ENCODE peak calls at places on chromosomes 7 and 10, in seven cellular contexts. D is OCI-LY7, P is HFF-Myc, M is brain microvascular endothelial cell, V is body of pancreas, U is IMR-90, G is right cardiac atrium. F is an unnamed sample.

GRCh38 chr7:65216469-65216868 is 157.2 kb upstream of the ZNF92 start:
- DNase-seq in M (no peak), U (peak; percentile 16), G (peak; percentile 27), D (peak; percentile 83), V (peak; percentile 80), P (peak; percentile 5), F (peak; percentile 34)

GRCh38 chr10:71816931-71817631 is 34.0 kb downstream of the PSAP start:
- DNase-seq in V (no peak), D (no peak), U (no peak), G (no peak), M (no peak), P (no peak), F (no peak)

GRCh38 chr7:138892808-138893207 is 88.4 kb downstream of the KIAA1549 start:
- DNase-seq in D (no peak), P (no peak), U (no peak), V (no peak), M (no peak), G (no peak), F (no peak)

GRCh38 chr7:44469461-44469860 is 21.0 kb downstream of the NUDCD3 start:
- DNase-seq in P (no peak), V (no peak), D (no peak), G (no peak), M (no peak), U (no peak), F (no peak)

GRCh38 chr10:103546401-103546800 is 52.9 kb downstream of the NEURL1 start:
- DNase-seq in V (peak; percentile 2), M (no peak), U (no peak), G (no peak), P (no peak), D (no peak), F (no peak)

GRCh38 chr10:2921956-2922680 is 145.2 kb upstream of the PFKP start:
- DNase-seq in U (peak; percentile 65), G (no peak), P (no peak), M (peak; percentile 16), D (no peak), V (no peak), F (no peak)

GRCh38 chr10:59099536-59099935 is 76.9 kb upstream of the PHYHIPL start:
- DNase-seq in D (no peak), P (no peak), V (no peak), G (no peak), U (no peak), M (no peak), F (no peak)

GRCh38 chr10:72011468-72011867 is 47.3 kb downstream of the CHST3 start:
- DNase-seq in M (no peak), G (no peak), P (no peak), U (no peak), V (no peak), D (no peak), F (no peak)

GRCh38 chr7:1608318-1608717 is 38.5 kb upstream of the PSMG3 start:
- DNase-seq in G (no peak), M (no peak), U (no peak), V (no peak), D (no peak), P (no peak), F (no peak)

GRCh38 chr10:51162002-51162401 is 87.7 kb downstream of the PRKG1 start:
- DNase-seq in P (no peak), V (peak; percentile 15), M (no peak), G (peak; percentile 49), U (no peak), D (no peak), F (peak; percentile 46)

GRCh38 chr7:112150823-112151641 is 55.2 kb downstream of the DOCK4 start:
- DNase-seq in V (no peak), U (peak; percentile 18), M (no peak), P (no peak), D (no peak), G (no peak), F (no peak)

GRCh38 chr10:100551733-100552132 is 16.0 kb downstream of the HIF1AN start:
- DNase-seq in U (no peak), V (no peak), M (no peak), D (no peak), P (no peak), G (no peak), F (no peak)

GRCh38 chr7:42734568-42734967 is 177.3 kb downstream of the C7orf25 start:
- DNase-seq in P (no peak), M (peak; percentile 32), V (no peak), D (no peak), U (peak; percentile 1), G (no peak), F (no peak)

GRCh38 chr7:26686448-26686981 is 177.9 kb downstream of the SKAP2 start:
- DNase-seq in U (peak; percentile 92), G (peak; percentile 21), D (peak; percentile 45), M (no peak), V (no peak), P (no peak), F (no peak)

GRCh38 chr7:26685636-26686035 is 178.8 kb downstream of the SKAP2 start:
- DNase-seq in V (no peak), D (no peak), M (no peak), G (no peak), P (no peak), U (peak; percentile 45), F (no peak)

GRCh38 chr7:26688936-26689506 is 175.4 kb downstream of the SKAP2 start:
- DNase-seq in U (no peak), G (no peak), D (peak; percentile 35), P (no peak), M (no peak), V (no peak), F (no peak)

GRCh38 chr7:26690135-26690534 is 174.3 kb downstream of the SKAP2 start:
- DNase-seq in V (no peak), U (no peak), P (no peak), M (no peak), G (no peak), D (no peak), F (no peak)

DNA sequence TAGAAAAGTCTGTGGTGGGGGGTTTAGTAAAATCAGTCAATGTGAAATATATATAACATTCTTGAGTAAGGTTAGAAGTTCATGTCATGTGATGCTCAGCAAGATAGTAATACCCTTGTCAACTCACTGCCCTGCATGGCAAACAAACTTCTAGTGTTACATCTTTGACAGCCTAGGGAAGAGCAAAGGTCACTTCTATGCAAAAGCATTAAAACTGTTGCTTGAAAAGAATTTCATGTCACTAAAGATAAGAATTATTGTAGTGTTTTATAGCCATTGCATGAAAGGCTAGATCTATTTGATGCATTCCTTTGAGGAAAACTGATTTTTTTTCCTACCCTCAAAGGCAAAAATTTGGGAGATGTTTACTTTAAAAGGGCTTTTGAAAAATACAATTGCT is 176.0 kb downstream of the SKAP2 start:
- DNase-seq in D (no peak), G (no peak), M (no peak), U (no peak), V (no peak), P (no peak), F (no peak)
- H3K4me3 ChIP-seq in D (no peak overlapping the region), G (no peak overlapping the region), M (no peak overlapping the region), U (no peak overlapping the region), V (no peak overlapping the region), P (no peak overlapping the region), F (no peak overlapping the region)

DNA sequence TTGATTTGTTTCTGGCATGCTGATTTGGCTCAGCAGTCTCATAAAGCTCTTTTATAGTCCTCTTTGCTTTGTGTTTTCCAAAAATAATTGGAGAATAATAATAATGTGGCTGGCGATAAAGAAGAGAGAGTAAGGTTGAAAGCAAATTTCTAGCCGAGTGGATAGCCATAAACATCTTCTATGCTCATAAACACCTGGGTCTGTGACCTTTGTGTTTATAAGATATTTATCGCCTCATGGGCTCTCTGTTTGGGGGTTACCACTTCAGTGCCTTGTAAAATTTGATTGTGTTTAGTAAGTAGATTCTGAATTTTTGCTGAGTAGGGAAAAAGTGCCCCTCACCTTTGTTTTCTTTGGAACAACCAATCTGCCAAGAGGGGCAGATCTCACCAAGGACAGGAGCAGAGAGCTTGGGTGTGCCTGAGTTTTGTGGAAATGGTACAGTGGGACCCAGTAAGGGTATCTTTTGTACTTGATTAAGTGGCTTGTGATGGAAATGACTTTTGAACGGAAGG is 220.4 kb downstream of the AUTS2 start:
- DNase-seq in D (no peak), G (no peak), M (no peak), U (no peak), V (no peak), P (no peak), F (no peak)
- H3K4me3 ChIP-seq in D (no peak overlapping the region), G (no peak overlapping the region), M (no peak overlapping the region), U (no peak overlapping the region), V (no peak overlapping the region), P (no peak overlapping the region), F (no peak overlapping the region)

DNA sequence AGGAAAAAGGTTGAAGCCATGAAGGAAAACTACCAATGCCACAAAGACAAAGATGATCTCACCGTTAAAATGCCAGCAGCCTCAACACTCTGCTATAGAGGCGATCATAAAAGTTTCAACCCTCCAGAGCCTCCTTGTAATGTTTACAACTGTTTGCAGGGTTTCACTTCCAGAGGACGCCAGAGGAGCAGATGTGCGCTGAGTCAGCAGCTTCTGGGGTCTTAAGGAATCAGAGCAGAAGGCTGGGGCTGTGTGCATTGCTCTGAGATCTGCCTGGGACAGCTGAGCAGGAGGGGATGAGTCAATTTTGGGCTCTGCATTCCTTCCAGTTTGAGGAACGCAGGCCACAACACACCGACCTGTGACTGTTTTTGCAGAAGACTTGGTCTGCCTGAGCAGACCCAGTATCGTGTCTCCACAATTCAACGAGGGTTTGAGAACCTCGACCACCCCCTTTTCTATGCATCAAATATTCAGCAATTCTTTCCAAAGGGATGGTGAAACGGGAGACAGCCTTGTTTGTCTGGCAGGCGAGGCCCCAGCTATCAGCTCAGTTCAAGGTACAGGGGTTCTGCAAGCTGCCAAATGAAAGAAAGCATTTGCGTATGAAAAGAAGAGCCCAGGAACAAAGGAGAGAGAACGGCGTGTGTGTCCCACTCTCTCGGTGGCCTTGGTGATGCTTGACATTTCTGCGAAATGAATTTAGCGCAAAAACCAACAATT is 98.1 kb downstream of the TMEM130 start:
- DNase-seq in V (no peak), D (peak; percentile 55), P (peak; percentile 74), M (peak; percentile 31), G (no peak), U (peak; percentile 78), F (peak; percentile 60)
- H3K4me3 ChIP-seq in V (no peak overlapping the region), D (no peak overlapping the region), P (no peak overlapping the region), M (no peak overlapping the region), G (no peak overlapping the region), U (no peak overlapping the region), F (no peak overlapping the region)

GRCh38 chr10:81502677-81503359 is 372.2 kb upstream of the NRG3 start:
- DNase-seq in D (no peak), G (no peak), P (no peak), V (no peak), U (no peak), M (no peak), F (no peak)
- H3K4me3 ChIP-seq in D (no peak overlapping the region), G (no peak overlapping the region), P (no peak overlapping the region), V (no peak overlapping the region), U (no peak overlapping the region), M (no peak overlapping the region), F (no peak overlapping the region)

F was measured in heart left ventricle.